ENCODE peak calls at places on chromosomes 6 and 20, in seven cellular contexts. V is AG08395; H is left colon; W is AG10803; D is activated naive CD4-positive, alpha-beta T cell; J is heart right ventricle; G is HTR-8/SVneo. I is an unnamed sample.

GRCh38 chr20:9051508-9051907 is 17.4 kb upstream of the PLCB4 start:
- DNase-seq in H (no peak), J (no peak), D (no peak), W (peak; percentile 97), G (peak; percentile 89), V (peak; percentile 90), I (no peak)

GRCh38 chr6:106872044-106872443 is 102.5 kb downstream of the CD24 start:
- DNase-seq in V (no peak), J (no peak), G (peak; percentile 48), D (no peak), H (no peak), W (no peak), I (no peak)

GRCh38 chr20:4443016-4443415 is 278.7 kb upstream of the PRND start:
- DNase-seq in G (no peak), J (no peak), H (no peak), D (no peak), V (no peak), W (no peak), I (no peak)

GRCh38 chr6:49430866-49431265 is 32.2 kb downstream of the MMUT start:
- DNase-seq in D (no peak), J (no peak), G (no peak), H (no peak), W (no peak), V (no peak), I (no peak)

GRCh38 chr6:163373240-163373639 is 41.3 kb upstream of the QKI start:
- DNase-seq in G (no peak), J (no peak), V (no peak), D (no peak), W (no peak), H (no peak), I (peak; percentile 25)

GRCh38 chr6:56730663-56731529 is 88.2 kb upstream of the DST start:
- DNase-seq in J (no peak), W (peak; percentile 70), V (peak; percentile 66), H (no peak), D (no peak), G (peak; percentile 57), I (no peak)

GRCh38 chr6:144098993-144099392 is 3.6 kb upstream of the SF3B5 start:
- DNase-seq in J (no peak), H (no peak), G (no peak), W (peak; percentile 18), D (no peak), V (no peak), I (no peak)

GRCh38 chr6:160054271-160054670 is 67.3 kb upstream of the SLC22A1 start:
- DNase-seq in J (no peak), V (no peak), G (no peak), H (no peak), D (no peak), W (no peak), I (no peak)

GRCh38 chr6:140300331-140300730 is 925.9 kb upstream of the CITED2 start:
- DNase-seq in G (no peak), W (no peak), H (no peak), J (no peak), D (no peak), V (no peak), I (no peak)

GRCh38 chr6:116218172-116218633 is 35.7 kb downstream of the TSPYL4 start:
- DNase-seq in W (peak; percentile 42), D (no peak), J (no peak), G (no peak), H (no peak), V (no peak), I (no peak)

I was measured in Peyer's patch.